ENCODE peak calls at places on chromosomes 5 and 9, in six cellular contexts. One of them, this sample, is unnamed.

GRCh38 chr9:121333950-121334773 is 35.9 kb downstream of the STOM start:
- DNase-seq in fibroblast of pulmonary artery: no peak
- DNase-seq in cardiac fibroblast: peak; percentile 16
- DNase-seq in CD8-positive, alpha-beta T cell: no peak
- DNase-seq in RWPE1: no peak
- DNase-seq in fibroblast of lung: no peak
- DNase-seq in this sample: no peak

GRCh38 chr9:113609562-113610318 is 146.2 kb downstream of the RGS3 start:
- DNase-seq in fibroblast of pulmonary artery: peak; percentile 86
- DNase-seq in cardiac fibroblast: peak; percentile 61
- DNase-seq in CD8-positive, alpha-beta T cell: no peak
- DNase-seq in RWPE1: no peak
- DNase-seq in fibroblast of lung: peak; percentile 89
- DNase-seq in this sample: no peak

GRCh38 chr5:3027866-3028635 is 276.6 kb upstream of the IRX2 start:
- DNase-seq in fibroblast of pulmonary artery: no peak
- DNase-seq in cardiac fibroblast: no peak
- DNase-seq in CD8-positive, alpha-beta T cell: no peak
- DNase-seq in RWPE1: no peak
- DNase-seq in fibroblast of lung: no peak
- DNase-seq in this sample: no peak

GRCh38 chr9:85172001-85172978 is 502.8 kb downstream of the NTRK2 start:
- DNase-seq in fibroblast of pulmonary artery: no peak
- DNase-seq in cardiac fibroblast: no peak
- DNase-seq in CD8-positive, alpha-beta T cell: no peak
- DNase-seq in RWPE1: peak; percentile 77
- DNase-seq in fibroblast of lung: no peak
- DNase-seq in this sample: no peak

GRCh38 chr9:134403682-134404301 is 77.5 kb downstream of the RXRA start:
- DNase-seq in fibroblast of pulmonary artery: peak; percentile 85
- DNase-seq in cardiac fibroblast: peak; percentile 77
- DNase-seq in CD8-positive, alpha-beta T cell: peak; percentile 25
- DNase-seq in RWPE1: no peak
- DNase-seq in fibroblast of lung: peak; percentile 90
- DNase-seq in this sample: peak; percentile 58

GRCh38 chr9:37801287-37801850 is 772 bp downstream of the DCAF10 start:
- DNase-seq in fibroblast of pulmonary artery: peak; percentile 20
- DNase-seq in cardiac fibroblast: peak; percentile 29
- DNase-seq in CD8-positive, alpha-beta T cell: no peak
- DNase-seq in RWPE1: peak; percentile 28
- DNase-seq in fibroblast of lung: peak; percentile 24
- DNase-seq in this sample: no peak

GRCh38 chr5:38535281-38535750 is 21.1 kb downstream of the LIFR start:
- DNase-seq in fibroblast of pulmonary artery: peak; percentile 27
- DNase-seq in cardiac fibroblast: peak; percentile 25
- DNase-seq in CD8-positive, alpha-beta T cell: no peak
- DNase-seq in RWPE1: no peak
- DNase-seq in fibroblast of lung: peak; percentile 70
- DNase-seq in this sample: no peak

GRCh38 chr9:133200631-133201030 is 8.4 kb downstream of the OBP2B start:
- DNase-seq in fibroblast of pulmonary artery: no peak
- DNase-seq in cardiac fibroblast: no peak
- DNase-seq in CD8-positive, alpha-beta T cell: no peak
- DNase-seq in RWPE1: no peak
- DNase-seq in fibroblast of lung: no peak
- DNase-seq in this sample: no peak

GRCh38 chr5:56319281-56320242 is 86.4 kb upstream of the ANKRD55 start:
- DNase-seq in fibroblast of pulmonary artery: peak; percentile 95
- DNase-seq in cardiac fibroblast: peak; percentile 85
- DNase-seq in CD8-positive, alpha-beta T cell: no peak
- DNase-seq in RWPE1: peak; percentile 92
- DNase-seq in fibroblast of lung: peak; percentile 62
- DNase-seq in this sample: no peak

GRCh38 chr5:13660072-13660471 is 284.4 kb downstream of the DNAH5 start:
- DNase-seq in fibroblast of pulmonary artery: peak; percentile 0
- DNase-seq in cardiac fibroblast: peak; percentile 16
- DNase-seq in CD8-positive, alpha-beta T cell: no peak
- DNase-seq in RWPE1: no peak
- DNase-seq in fibroblast of lung: no peak
- DNase-seq in this sample: no peak

GRCh38 chr5:58905944-58906343 is 323.1 kb downstream of the RAB3C start:
- DNase-seq in fibroblast of pulmonary artery: no peak
- DNase-seq in cardiac fibroblast: no peak
- DNase-seq in CD8-positive, alpha-beta T cell: no peak
- DNase-seq in RWPE1: no peak
- DNase-seq in fibroblast of lung: no peak
- DNase-seq in this sample: no peak

GRCh38 chr9:114366334-114367128 is 21.3 kb downstream of the AKNA start:
- DNase-seq in fibroblast of pulmonary artery: peak; percentile 88
- DNase-seq in cardiac fibroblast: peak; percentile 82
- DNase-seq in CD8-positive, alpha-beta T cell: no peak
- DNase-seq in RWPE1: peak; percentile 51
- DNase-seq in fibroblast of lung: peak; percentile 97
- DNase-seq in this sample: no peak

GRCh38 chr9:129258124-129258822 is 80.2 kb upstream of the IER5L start:
- DNase-seq in fibroblast of pulmonary artery: peak; percentile 90
- DNase-seq in cardiac fibroblast: peak; percentile 88
- DNase-seq in CD8-positive, alpha-beta T cell: peak; percentile 78
- DNase-seq in RWPE1: peak; percentile 100
- DNase-seq in fibroblast of lung: peak; percentile 89
- DNase-seq in this sample: peak; percentile 73

GRCh38 chr9:2837915-2838314 is 6.0 kb downstream of the PUM3 start:
- DNase-seq in fibroblast of pulmonary artery: peak; percentile 58
- DNase-seq in cardiac fibroblast: peak; percentile 47
- DNase-seq in CD8-positive, alpha-beta T cell: no peak
- DNase-seq in RWPE1: peak; percentile 2
- DNase-seq in fibroblast of lung: peak; percentile 58
- DNase-seq in this sample: no peak

GRCh38 chr9:37491939-37492338 is 6.2 kb downstream of the POLR1E start:
- DNase-seq in fibroblast of pulmonary artery: no peak
- DNase-seq in cardiac fibroblast: no peak
- DNase-seq in CD8-positive, alpha-beta T cell: no peak
- DNase-seq in RWPE1: no peak
- DNase-seq in fibroblast of lung: no peak
- DNase-seq in this sample: no peak

GRCh38 chr5:10856646-10857332 is 95.8 kb upstream of the DAP start:
- DNase-seq in fibroblast of pulmonary artery: peak; percentile 37
- DNase-seq in cardiac fibroblast: peak; percentile 49
- DNase-seq in CD8-positive, alpha-beta T cell: no peak
- DNase-seq in RWPE1: peak; percentile 27
- DNase-seq in fibroblast of lung: peak; percentile 51
- DNase-seq in this sample: peak; percentile 32

GRCh38 chr9:98081477-98082219 is 25.1 kb downstream of the NANS start:
- DNase-seq in fibroblast of pulmonary artery: peak; percentile 31
- DNase-seq in cardiac fibroblast: no peak
- DNase-seq in CD8-positive, alpha-beta T cell: no peak
- DNase-seq in RWPE1: peak; percentile 85
- DNase-seq in fibroblast of lung: no peak
- DNase-seq in this sample: no peak

GRCh38 chr9:137827908-137828526 is 49.6 kb upstream of the CACNA1B start:
- DNase-seq in fibroblast of pulmonary artery: no peak
- DNase-seq in cardiac fibroblast: no peak
- DNase-seq in CD8-positive, alpha-beta T cell: no peak
- DNase-seq in RWPE1: no peak
- DNase-seq in fibroblast of lung: no peak
- DNase-seq in this sample: no peak

GRCh38 chr5:172104021-172104420 is 84.0 kb downstream of the STK10 start:
- DNase-seq in fibroblast of pulmonary artery: no peak
- DNase-seq in cardiac fibroblast: no peak
- DNase-seq in CD8-positive, alpha-beta T cell: no peak
- DNase-seq in RWPE1: no peak
- DNase-seq in fibroblast of lung: no peak
- DNase-seq in this sample: no peak
- TF ChIP-seq CTCF in fibroblast of pulmonary artery: no peak
- TF ChIP-seq CTCF in cardiac fibroblast: no peak
- TF ChIP-seq CTCF in CD8-positive, alpha-beta T cell: no peak
- TF ChIP-seq CTCF in RWPE1: no peak
- TF ChIP-seq CTCF in fibroblast of lung: no peak
- TF ChIP-seq CTCF in this sample: no peak

DNA sequence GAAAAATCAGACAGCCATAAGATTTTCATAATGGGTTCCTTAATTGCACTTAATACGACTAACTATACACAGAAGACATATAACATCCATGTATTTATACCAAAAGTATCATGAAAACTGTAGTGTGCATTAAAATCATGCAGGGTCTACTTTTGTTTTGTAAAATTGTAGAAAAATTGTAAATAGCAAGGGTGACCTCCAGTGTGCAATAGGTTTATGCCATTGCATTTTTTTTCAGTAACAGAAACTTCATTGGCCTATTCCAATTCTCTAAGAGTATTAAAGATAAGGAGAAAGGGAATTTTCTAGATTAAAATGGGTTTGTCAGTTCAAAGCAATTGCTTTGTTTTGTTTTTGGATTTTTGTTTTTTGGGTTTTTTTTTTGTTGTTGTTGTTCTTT is 307.5 kb downstream of the KIAA0825 start:
- DNase-seq in fibroblast of pulmonary artery: no peak
- DNase-seq in cardiac fibroblast: no peak
- DNase-seq in CD8-positive, alpha-beta T cell: no peak
- DNase-seq in RWPE1: no peak
- DNase-seq in fibroblast of lung: no peak
- DNase-seq in this sample: no peak
- TF ChIP-seq CTCF in fibroblast of pulmonary artery: no peak
- TF ChIP-seq CTCF in cardiac fibroblast: no peak
- TF ChIP-seq CTCF in CD8-positive, alpha-beta T cell: no peak
- TF ChIP-seq CTCF in RWPE1: peak; percentile 15
- TF ChIP-seq CTCF in fibroblast of lung: no peak
- TF ChIP-seq CTCF in this sample: no peak

GRCh38 chr5:60846298-60846697 is 2.2 kb upstream of the ELOVL7 start:
- DNase-seq in fibroblast of pulmonary artery: no peak
- DNase-seq in cardiac fibroblast: no peak
- DNase-seq in CD8-positive, alpha-beta T cell: no peak
- DNase-seq in RWPE1: no peak
- DNase-seq in fibroblast of lung: no peak
- DNase-seq in this sample: no peak

GRCh38 chr5:60842859-60843692 is 993 bp downstream of the ELOVL7 start:
- DNase-seq in fibroblast of pulmonary artery: no peak
- DNase-seq in cardiac fibroblast: no peak
- DNase-seq in CD8-positive, alpha-beta T cell: no peak
- DNase-seq in RWPE1: peak; percentile 51
- DNase-seq in fibroblast of lung: peak; percentile 5
- DNase-seq in this sample: no peak

GRCh38 chr5:60844429-60844890 is 391 bp upstream of the ELOVL7 start:
- DNase-seq in fibroblast of pulmonary artery: peak; percentile 32
- DNase-seq in cardiac fibroblast: peak; percentile 45
- DNase-seq in CD8-positive, alpha-beta T cell: no peak
- DNase-seq in RWPE1: no peak
- DNase-seq in fibroblast of lung: peak; percentile 27
- DNase-seq in this sample: no peak

GRCh38 chr5:60841361-60841760 is 2.7 kb downstream of the ELOVL7 start:
- DNase-seq in fibroblast of pulmonary artery: no peak
- DNase-seq in cardiac fibroblast: no peak
- DNase-seq in CD8-positive, alpha-beta T cell: no peak
- DNase-seq in RWPE1: no peak
- DNase-seq in fibroblast of lung: no peak
- DNase-seq in this sample: no peak

DNA sequence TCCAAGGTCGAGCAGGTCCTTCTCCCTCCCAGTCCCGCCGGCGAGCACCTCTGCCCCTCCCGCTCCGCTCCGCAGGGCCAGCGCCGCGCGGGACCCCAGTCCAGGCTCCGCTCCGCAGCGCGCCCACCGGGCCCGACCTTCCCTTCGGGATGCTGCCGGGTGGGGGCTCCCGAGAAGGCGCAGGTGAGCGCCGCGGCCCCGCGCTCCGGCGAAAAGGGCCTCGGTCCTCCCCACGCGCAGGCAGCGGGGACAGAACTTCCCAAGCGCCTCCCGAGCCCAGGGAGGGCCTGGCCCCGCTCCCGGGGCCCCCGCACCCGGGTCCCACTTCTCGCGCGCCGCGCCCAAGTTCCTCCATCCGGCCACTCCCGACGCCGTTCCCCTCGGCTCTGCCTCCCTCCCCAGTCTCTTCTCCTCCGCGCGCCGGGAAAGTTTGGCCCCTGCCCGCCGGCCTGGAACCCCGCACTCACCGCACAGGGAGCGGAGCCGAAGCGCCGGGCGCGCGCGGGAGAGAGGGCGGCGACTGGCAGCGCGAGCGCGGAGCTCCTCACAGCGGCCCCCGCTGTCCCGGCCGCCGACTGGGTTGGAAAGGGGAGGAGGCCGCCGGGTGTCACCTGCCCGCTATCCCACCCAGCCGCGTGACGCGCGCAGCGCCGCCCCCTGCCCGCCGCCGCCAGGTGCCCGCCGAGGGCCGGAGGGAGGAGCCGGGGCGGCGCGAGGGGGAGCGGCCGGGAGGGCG is at the start of gene ELOVL7:
- DNase-seq in fibroblast of pulmonary artery: peak; percentile 7
- DNase-seq in cardiac fibroblast: no peak
- DNase-seq in CD8-positive, alpha-beta T cell: no peak
- DNase-seq in RWPE1: peak; percentile 90
- DNase-seq in fibroblast of lung: peak; percentile 28
- DNase-seq in this sample: no peak
- TF ChIP-seq CTCF in fibroblast of pulmonary artery: no peak
- TF ChIP-seq CTCF in cardiac fibroblast: no peak
- TF ChIP-seq CTCF in CD8-positive, alpha-beta T cell: no peak
- TF ChIP-seq CTCF in RWPE1: peak; percentile 81
- TF ChIP-seq CTCF in fibroblast of lung: peak; percentile 10
- TF ChIP-seq CTCF in this sample: no peak

GRCh38 chr9:130732131-130732530 is 38.6 kb downstream of the EXOSC2 start:
- DNase-seq in fibroblast of pulmonary artery: no peak
- DNase-seq in cardiac fibroblast: peak; percentile 19
- DNase-seq in CD8-positive, alpha-beta T cell: no peak
- DNase-seq in RWPE1: peak; percentile 32
- DNase-seq in fibroblast of lung: peak; percentile 18
- DNase-seq in this sample: no peak
- TF ChIP-seq CTCF in fibroblast of pulmonary artery: no peak
- TF ChIP-seq CTCF in cardiac fibroblast: no peak
- TF ChIP-seq CTCF in CD8-positive, alpha-beta T cell: no peak
- TF ChIP-seq CTCF in RWPE1: no peak
- TF ChIP-seq CTCF in fibroblast of lung: peak; percentile 27
- TF ChIP-seq CTCF in this sample: no peak

DNA sequence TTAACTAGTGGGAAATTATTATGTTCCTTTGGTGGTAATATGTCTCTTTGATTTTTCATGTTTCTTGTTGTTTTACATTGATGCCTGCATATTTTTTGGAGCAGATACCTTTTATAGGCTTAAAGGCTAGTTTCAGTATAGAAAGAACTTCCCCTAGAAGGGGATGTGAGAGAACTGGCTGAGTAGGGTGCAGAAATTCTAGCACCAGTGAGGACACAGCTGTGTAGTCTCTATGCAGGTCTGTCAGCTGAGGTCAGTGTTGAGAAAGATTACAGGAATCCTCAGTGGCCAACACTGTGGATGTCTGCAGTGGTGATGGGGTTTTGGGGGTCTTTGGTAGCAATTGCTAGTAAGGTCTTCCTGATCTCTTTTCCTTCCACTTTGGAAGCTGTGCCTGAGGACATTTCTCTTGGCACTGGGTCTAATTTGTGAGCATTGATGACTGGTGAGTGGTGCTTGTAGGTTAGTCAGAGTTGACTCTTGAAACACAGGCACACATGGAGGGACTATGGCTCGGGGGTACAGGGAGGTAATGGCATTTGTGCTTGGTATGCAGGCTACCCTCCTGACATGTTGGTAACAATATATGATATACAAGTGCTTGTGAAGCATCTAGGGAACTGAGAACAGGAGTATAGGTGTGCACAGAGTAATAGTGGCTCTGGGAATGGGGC is 221.4 kb downstream of the SPATA31D1 start:
- DNase-seq in fibroblast of pulmonary artery: no peak
- DNase-seq in cardiac fibroblast: no peak
- DNase-seq in CD8-positive, alpha-beta T cell: no peak
- DNase-seq in RWPE1: no peak
- DNase-seq in fibroblast of lung: no peak
- DNase-seq in this sample: no peak
- TF ChIP-seq CTCF in fibroblast of pulmonary artery: no peak
- TF ChIP-seq CTCF in cardiac fibroblast: no peak
- TF ChIP-seq CTCF in CD8-positive, alpha-beta T cell: no peak
- TF ChIP-seq CTCF in RWPE1: no peak
- TF ChIP-seq CTCF in fibroblast of lung: no peak
- TF ChIP-seq CTCF in this sample: no peak